ENCODE peak calls at places on chromosomes 2 and 18, in six cellular contexts. E, P, Q, A, V and Z are unnamed samples.

GRCh38 chr2:240584486-240585031 is 2.0 kb upstream of the CAPN10 start:
- DNase-seq in E (no peak), P (no peak), Q (no peak), A (no peak), V (no peak), Z (peak; percentile 39)

GRCh38 chr2:233807215-233807865 is 29.2 kb downstream of the MROH2A start:
- DNase-seq in E (no peak), P (no peak), Q (no peak), A (peak; percentile 17), V (no peak), Z (no peak)

GRCh38 chr2:36452279-36452678 is 96.7 kb downstream of the CRIM1 start:
- DNase-seq in E (no peak), P (no peak), Q (no peak), A (no peak), V (no peak), Z (peak; percentile 70)

GRCh38 chr2:203280428-203281064 is 41.7 kb downstream of the CYP20A1 start:
- DNase-seq in E (no peak), P (no peak), Q (no peak), A (no peak), V (no peak), Z (peak; percentile 86)

GRCh38 chr18:43278401-43278800 is 1.1 kb upstream of the SYT4 start:
- DNase-seq in E (no peak), P (no peak), Q (no peak), A (no peak), V (no peak), Z (no peak)

GRCh38 chr2:62938126-62938525 is 112.5 kb upstream of the OTX1 start:
- DNase-seq in E (no peak), P (no peak), Q (no peak), A (no peak), V (no peak), Z (no peak)

GRCh38 chr18:57959278-57959677 is 84.7 kb upstream of the NEDD4L start:
- DNase-seq in E (peak; percentile 62), P (peak; percentile 53), Q (peak; percentile 1), A (peak; percentile 69), V (peak; percentile 39), Z (peak; percentile 67)

GRCh38 chr2:118859157-118859770 is 11.8 kb upstream of the EN1 start:
- DNase-seq in E (no peak), P (no peak), Q (no peak), A (no peak), V (no peak), Z (no peak)

GRCh38 chr2:39715095-39715494 is 49.4 kb downstream of the TMEM178A start:
- DNase-seq in E (no peak), P (no peak), Q (no peak), A (no peak), V (no peak), Z (no peak)

GRCh38 chr2:111663471-111663951 is 220.5 kb downstream of the ANAPC1 start:
- DNase-seq in E (peak; percentile 13), P (no peak), Q (no peak), A (no peak), V (peak; percentile 21), Z (peak; percentile 62)

GRCh38 chr2:240992572-240993291 is 5.7 kb upstream of the SNED1 start:
- DNase-seq in E (no peak), P (no peak), Q (no peak), A (no peak), V (no peak), Z (no peak)

GRCh38 chr18:69838003-69838402 is 109.7 kb downstream of the CD226 start:
- DNase-seq in E (no peak), P (no peak), Q (no peak), A (no peak), V (no peak), Z (no peak)

GRCh38 chr2:159441182-159441581 is 154.7 kb upstream of the WDSUB1 start:
- DNase-seq in E (no peak), P (no peak), Q (no peak), A (no peak), V (no peak), Z (no peak)

GRCh38 chr2:176419591-176420071 is 150.4 kb downstream of the MTX2 start:
- DNase-seq in E (no peak), P (peak; percentile 47), Q (peak; percentile 57), A (no peak), V (no peak), Z (peak; percentile 77)

GRCh38 chr2:236157366-236157765 is 10.8 kb downstream of the GBX2 start:
- DNase-seq in E (no peak), P (no peak), Q (no peak), A (no peak), V (no peak), Z (no peak)

GRCh38 chr2:134919360-134920210 is 963 bp downstream of the CCNT2 start:
- DNase-seq in E (peak; percentile 60), P (no peak), Q (no peak), A (peak; percentile 51), V (peak; percentile 33), Z (no peak)

GRCh38 chr2:109024477-109024876 is 35.5 kb upstream of the EDAR start:
- DNase-seq in E (no peak), P (no peak), Q (no peak), A (no peak), V (no peak), Z (no peak)

GRCh38 chr2:29326926-29327325 is 211.7 kb downstream of the CLIP4 start:
- DNase-seq in E (no peak), P (no peak), Q (no peak), A (no peak), V (no peak), Z (no peak)

GRCh38 chr2:215870986-215871385 is 142.4 kb downstream of the MREG start:
- DNase-seq in E (no peak), P (no peak), Q (no peak), A (no peak), V (no peak), Z (no peak)

GRCh38 chr18:44869533-44869932 is 188.8 kb downstream of the SETBP1 start:
- DNase-seq in E (no peak), P (no peak), Q (no peak), A (no peak), V (no peak), Z (no peak)

GRCh38 chr2:45391866-45392265 is 219.2 kb downstream of the SRBD1 start:
- DNase-seq in E (no peak), P (no peak), Q (no peak), A (no peak), V (no peak), Z (peak; percentile 42)

GRCh38 chr2:234981197-234982095 is 29.6 kb downstream of the SH3BP4 start:
- DNase-seq in E (peak; percentile 66), P (peak; percentile 99), Q (peak; percentile 97), A (peak; percentile 63), V (peak; percentile 71), Z (peak; percentile 97)

GRCh38 chr18:11653521-11653920 is 35.5 kb upstream of the GNAL start:
- DNase-seq in E (no peak), P (no peak), Q (no peak), A (no peak), V (no peak), Z (no peak)

GRCh38 chr18:11655605-11655932 is 33.5 kb upstream of the GNAL start:
- DNase-seq in E (no peak), P (no peak), Q (no peak), A (no peak), V (no peak), Z (no peak)

GRCh38 chr18:11657554-11657953 is 31.5 kb upstream of the GNAL start:
- DNase-seq in E (no peak), P (no peak), Q (no peak), A (no peak), V (no peak), Z (no peak)

GRCh38 chr18:11657152-11657551 is 31.9 kb upstream of the GNAL start:
- DNase-seq in E (no peak), P (no peak), Q (no peak), A (no peak), V (no peak), Z (no peak)

GRCh38 chr18:11654736-11655604 is 34.1 kb upstream of the GNAL start:
- DNase-seq in E (peak; percentile 59), P (no peak), Q (no peak), A (peak; percentile 66), V (peak; percentile 62), Z (peak; percentile 53)
- H3K4me3 ChIP-seq in E (no peak overlapping the region), P (no peak overlapping the region), Q (no peak overlapping the region), A (no peak overlapping the region), V (no peak overlapping the region), Z (no peak overlapping the region)

GRCh38 chr2:67237288-67237687 is 159.8 kb upstream of the ETAA1 start:
- DNase-seq in E (no peak), P (no peak), Q (no peak), A (no peak), V (no peak), Z (peak; percentile 6)

GRCh38 chr2:67234443-67234842 is 162.7 kb upstream of the ETAA1 start:
- DNase-seq in E (no peak), P (no peak), Q (no peak), A (no peak), V (no peak), Z (peak; percentile 72)
- TF ChIP-seq CTCF in E (no peak), P (peak; percentile 58), Q (peak; percentile 71), A (no peak), V (no peak), Z (peak; percentile 84)

DNA sequence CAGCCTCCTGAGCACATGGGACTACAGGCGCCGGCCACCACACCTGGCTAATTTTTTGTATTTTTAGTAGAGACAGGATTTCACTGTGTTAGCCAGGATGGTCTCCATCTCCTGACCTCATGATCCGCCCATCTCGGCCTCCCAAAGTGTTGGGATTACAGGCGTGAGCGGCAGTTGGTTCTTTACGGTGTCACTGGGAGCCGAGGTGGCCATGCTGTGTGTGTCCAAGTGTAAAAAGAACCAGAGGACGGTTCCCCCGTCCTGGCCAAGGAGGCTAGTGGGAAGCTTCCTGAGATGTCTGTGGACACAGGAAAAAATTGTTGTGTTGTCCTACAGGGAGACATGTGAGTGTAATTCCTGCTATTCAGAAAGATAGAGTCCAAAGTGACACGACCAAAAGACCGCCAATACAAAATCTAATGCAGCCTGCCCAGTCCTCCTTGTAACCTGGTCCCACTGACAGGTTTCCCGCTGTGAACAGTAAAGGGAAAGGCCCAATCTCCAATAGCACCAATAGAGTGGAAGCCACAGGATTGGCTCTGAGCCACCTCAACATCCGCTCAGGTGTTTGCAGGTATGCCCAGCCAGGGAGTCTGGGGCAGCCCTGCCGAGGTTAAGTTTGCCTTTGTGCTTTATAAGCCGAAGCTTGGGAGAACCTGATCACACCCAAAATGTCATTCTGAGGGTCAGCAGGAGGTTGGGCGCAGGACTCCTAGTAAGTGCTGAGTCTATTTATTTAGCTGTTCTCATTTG is 40.6 kb downstream of the NCK2 start:
- DNase-seq in E (no peak), P (no peak), Q (no peak), A (peak; percentile 61), V (no peak), Z (no peak)
- H3K4me3 ChIP-seq in E (no peak overlapping the region), P (no peak overlapping the region), Q (no peak overlapping the region), A (no peak overlapping the region), V (no peak overlapping the region), Z (no peak overlapping the region)

GRCh38 chr2:9912468-9912867 is 39.0 kb upstream of the GRHL1 start:
- DNase-seq in E (no peak), P (no peak), Q (no peak), A (no peak), V (no peak), Z (no peak)

GRCh38 chr2:9918275-9918674 is 33.2 kb upstream of the GRHL1 start:
- DNase-seq in E (no peak), P (no peak), Q (no peak), A (no peak), V (no peak), Z (no peak)

GRCh38 chr2:9909106-9909505 is 42.4 kb upstream of the GRHL1 start:
- DNase-seq in E (no peak), P (no peak), Q (no peak), A (no peak), V (no peak), Z (peak; percentile 29)

GRCh38 chr2:9910699-9911098 is 40.8 kb upstream of the GRHL1 start:
- DNase-seq in E (no peak), P (no peak), Q (no peak), A (no peak), V (no peak), Z (no peak)

GRCh38 chr2:9914384-9915065 is 37.0 kb upstream of the GRHL1 start:
- DNase-seq in E (no peak), P (no peak), Q (peak; percentile 60), A (no peak), V (no peak), Z (peak; percentile 85)
- TF ChIP-seq CTCF in E (no peak), P (peak; percentile 21), Q (peak; percentile 29), A (no peak), V (no peak), Z (peak; percentile 60)